ENCODE peak calls at places on chromosome 2, in four cellular contexts. S is right atrium auricular region, R is DND-41, X is dorsolateral prefrontal cortex. U is an unnamed sample.

GRCh38 chr2:3294066-3294465 is 83.6 kb downstream of the EIPR1 start:
- DNase-seq in S (no peak), R (no peak), X (no peak), U (no peak)

GRCh38 chr2:186570587-186570986 is 19.3 kb upstream of the ITGAV start:
- DNase-seq in S (no peak), R (no peak), X (no peak), U (no peak)

GRCh38 chr2:227617316-227618250 is at the start of gene SCYGR4:
- DNase-seq in S (no peak), R (no peak), X (no peak), U (no peak)

GRCh38 chr2:235550378-235550760 is 56.5 kb downstream of the AGAP1 start:
- DNase-seq in S (no peak), R (no peak), X (no peak), U (no peak)

GRCh38 chr2:232927041-232927792 is 57.2 kb downstream of the SNORC start:
- DNase-seq in S (no peak), R (no peak), X (no peak), U (no peak)

GRCh38 chr2:149146876-149147275 is 108.4 kb downstream of the LYPD6B start:
- DNase-seq in S (no peak), R (no peak), X (no peak), U (no peak)

GRCh38 chr2:1599301-1600085 is 144.8 kb downstream of the PXDN start:
- DNase-seq in S (peak; percentile 40), R (no peak), X (no peak), U (no peak)

GRCh38 chr2:232485333-232485756 is 2.3 kb downstream of the ECEL1 start:
- DNase-seq in S (no peak), R (no peak), X (no peak), U (no peak)

GRCh38 chr2:110678457-110679336 is 834 bp upstream of the BUB1 start:
- DNase-seq in S (no peak), R (peak; percentile 70), X (peak; percentile 32), U (no peak)

GRCh38 chr2:234590076-234590475 is 93.2 kb upstream of the ARL4C start:
- DNase-seq in S (no peak), R (no peak), X (no peak), U (no peak)

GRCh38 chr2:102159295-102159694 is 16.7 kb downstream of the IL1R1 start:
- DNase-seq in S (no peak), R (no peak), X (no peak), U (no peak)

GRCh38 chr2:96353032-96353561 is 17.5 kb downstream of the NCAPH start:
- DNase-seq in S (peak; percentile 67), R (no peak), X (peak; percentile 47), U (no peak)

GRCh38 chr2:120428748-120429147 is 82.8 kb downstream of the INHBB start:
- DNase-seq in S (no peak), R (no peak), X (no peak), U (no peak)

GRCh38 chr2:226490172-226490571 is 309.4 kb downstream of the IRS1 start:
- DNase-seq in S (no peak), R (no peak), X (no peak), U (no peak)

GRCh38 chr2:138689705-138690104 is 90.5 kb downstream of the NXPH2 start:
- DNase-seq in S (no peak), R (no peak), X (no peak), U (peak; percentile 56)

GRCh38 chr2:132703396-132703795 is 33.4 kb upstream of the LYPD1 start:
- DNase-seq in S (no peak), R (no peak), X (no peak), U (no peak)

GRCh38 chr2:51013060-51013746 is 18.7 kb downstream of the NRXN1 start:
- DNase-seq in S (no peak), R (no peak), X (peak; percentile 32), U (no peak)

GRCh38 chr2:63856302-63856600 is 14.6 kb downstream of the UGP2 start:
- DNase-seq in S (no peak), R (peak; percentile 84), X (no peak), U (no peak)

GRCh38 chr2:205895981-205896655 is 189.9 kb downstream of the INO80D start:
- DNase-seq in S (no peak), R (no peak), X (no peak), U (no peak)

GRCh38 chr2:120818441-120818920 is 82.8 kb downstream of the GLI2 start:
- DNase-seq in S (no peak), R (no peak), X (no peak), U (no peak)

GRCh38 chr2:223772363-223772762 is 65.0 kb downstream of the AP1S3 start:
- DNase-seq in S (no peak), R (no peak), X (no peak), U (no peak)

GRCh38 chr2:139465789-139466188 is 685.6 kb upstream of the NXPH2 start:
- DNase-seq in S (no peak), R (no peak), X (no peak), U (no peak)

GRCh38 chr2:196263181-196263747 is 91.9 kb upstream of the STK17B start:
- DNase-seq in S (no peak), R (peak; percentile 86), X (no peak), U (no peak)

GRCh38 chr2:177106212-177106611 is 106.4 kb upstream of the HNRNPA3 start:
- DNase-seq in S (no peak), R (no peak), X (no peak), U (no peak)

GRCh38 chr2:108943067-108943350 is 46.0 kb downstream of the EDAR start:
- DNase-seq in S (no peak), R (no peak), X (no peak), U (no peak)

GRCh38 chr2:201377218-201377617 is 20.1 kb upstream of the FLACC1 start:
- DNase-seq in S (no peak), R (no peak), X (no peak), U (no peak)

GRCh38 chr2:19538411-19538963 is 180.1 kb upstream of the OSR1 start:
- DNase-seq in S (no peak), R (no peak), X (no peak), U (no peak)

GRCh38 chr2:165891345-165891744 is 62.2 kb downstream of the TTC21B start:
- DNase-seq in S (no peak), R (no peak), X (no peak), U (no peak)

GRCh38 chr2:149617476-149617875 is 29.9 kb upstream of the MMADHC start:
- DNase-seq in S (no peak), R (no peak), X (no peak), U (no peak)

GRCh38 chr2:42141687-42142475 is 27.3 kb upstream of the EML4 start:
- DNase-seq in S (peak; percentile 72), R (no peak), X (no peak), U (peak; percentile 56)

GRCh38 chr2:166167451-166167850 is 39.6 kb upstream of the SCN1A start:
- DNase-seq in S (no peak), R (no peak), X (no peak), U (no peak)

GRCh38 chr2:17800693-17801458 is 15.4 kb upstream of the MSGN1 start:
- DNase-seq in S (peak; percentile 30), R (peak; percentile 11), X (no peak), U (no peak)

GRCh38 chr2:131148426-131148825 is 43.3 kb downstream of the PLEKHB2 start:
- DNase-seq in S (no peak), R (no peak), X (no peak), U (no peak)

GRCh38 chr2:25056391-25056821 is 14.5 kb downstream of the EFR3B start:
- DNase-seq in S (no peak), R (no peak), X (no peak), U (no peak)

GRCh38 chr2:25250331-25251031 is 82.1 kb upstream of the POMC start:
- DNase-seq in S (no peak), R (no peak), X (peak; percentile 43), U (no peak)

DNA sequence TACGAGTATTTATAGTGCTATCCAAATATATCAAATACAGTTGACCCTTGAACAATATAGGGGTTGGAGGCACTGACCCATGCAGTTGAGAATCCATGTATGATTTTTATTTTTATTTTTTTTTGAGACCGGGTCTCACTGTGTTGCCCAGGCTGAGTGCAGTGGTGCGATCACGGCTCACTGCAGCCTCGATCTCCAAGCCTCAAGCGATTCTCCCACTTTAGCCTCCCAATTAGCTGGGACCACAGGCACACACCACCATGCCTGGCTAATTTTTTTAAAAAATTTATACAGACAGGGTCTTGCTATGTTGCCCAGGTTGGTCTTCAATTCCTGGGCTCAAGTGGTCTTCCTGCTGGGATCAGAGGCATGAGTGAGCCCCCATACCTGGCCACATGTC is 70.6 kb downstream of the GORASP2 start:
- DNase-seq in S (no peak), R (no peak), X (no peak), U (no peak)
- H3K4me3 ChIP-seq in S (no peak overlapping the region), R (no peak overlapping the region), X (no peak overlapping the region), U (no peak overlapping the region)

DNA sequence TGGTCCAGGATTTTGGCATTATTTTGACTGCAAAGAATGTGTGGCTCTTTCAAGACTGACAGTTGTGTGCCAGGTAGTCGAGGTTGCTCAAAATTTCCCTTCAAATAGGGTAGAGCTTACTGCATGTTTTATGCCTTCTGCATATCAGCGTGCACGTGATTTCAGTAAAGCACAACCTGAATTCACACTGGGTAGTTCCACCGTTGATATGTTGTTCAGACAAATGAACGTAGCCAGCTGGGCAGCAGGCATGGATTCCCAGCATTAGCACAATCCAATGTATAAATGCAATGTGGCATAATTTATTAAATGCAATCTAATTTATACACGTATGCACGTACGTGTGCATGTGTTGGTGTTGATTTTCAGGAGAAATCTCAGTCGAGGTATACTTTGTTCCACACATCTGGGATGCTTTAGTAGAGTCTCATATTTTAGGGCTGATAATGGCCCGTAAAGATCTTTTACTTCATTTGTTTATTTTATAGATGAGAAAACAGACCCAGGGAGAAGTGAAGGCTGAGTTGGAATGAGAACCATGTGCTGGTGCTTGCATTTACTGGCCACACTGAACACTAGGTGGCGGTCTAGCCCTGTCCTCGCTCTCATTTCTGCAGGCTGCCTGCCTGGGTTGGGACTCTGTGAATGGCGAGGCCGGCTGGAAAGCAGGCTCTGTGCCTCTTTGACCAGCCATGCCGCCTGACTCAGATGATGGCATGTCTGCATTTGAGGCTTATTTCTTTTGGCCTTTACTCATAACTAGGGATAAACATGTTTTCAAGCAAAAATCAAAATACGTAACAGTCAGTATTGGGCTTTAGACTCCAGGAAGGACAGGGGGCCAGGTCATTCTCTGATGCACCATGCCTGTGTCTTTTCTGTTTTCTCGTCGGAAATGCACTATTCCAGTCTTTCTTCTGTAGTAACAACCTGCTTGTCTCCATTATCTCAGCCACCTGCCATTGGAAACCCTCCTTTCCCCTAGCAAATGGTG is 120.4 kb downstream of the RNF144A start:
- DNase-seq in S (no peak), R (peak; percentile 52), X (peak; percentile 85), U (peak; percentile 33)
- TF ChIP-seq CTCF in S (peak; percentile 77), R (peak; percentile 73), X (peak; percentile 85), U (peak; percentile 87)

GRCh38 chr2:134225173-134225572 is 28.7 kb upstream of the MGAT5 start:
- DNase-seq in S (no peak), R (no peak), X (no peak), U (no peak)
- H3K27ac ChIP-seq in S (no peak overlapping the region), R (no peak overlapping the region), X (no peak overlapping the region), U (no peak overlapping the region)

GRCh38 chr2:231059756-231060155 is 3.1 kb downstream of the PSMD1 start:
- DNase-seq in S (no peak), R (no peak), X (no peak), U (no peak)
- H3K4me3 ChIP-seq in S (no peak overlapping the region), R (no peak overlapping the region), X (no peak overlapping the region), U (no peak overlapping the region)

U was measured in HL-60.